ENCODE peak calls at places on chromosomes 12 and 14, in four cellular contexts. One of them, this sample, is unnamed.

GRCh38 chr14:65792208-65792905 is 379.8 kb downstream of the FUT8 start:
- DNase-seq in fibroblast of lung: no peak
- DNase-seq in GM12878: no peak
- DNase-seq in GM23248: peak; percentile 36
- DNase-seq in this sample: no peak

GRCh38 chr14:105173901-105174894 is 5.6 kb upstream of the JAG2 start:
- DNase-seq in GM12878: no peak
- DNase-seq in fibroblast of lung: no peak
- DNase-seq in GM23248: no peak
- DNase-seq in this sample: no peak

GRCh38 chr12:89140580-89141236 is 211.6 kb downstream of the DUSP6 start:
- DNase-seq in GM23248: peak; percentile 70
- DNase-seq in fibroblast of lung: peak; percentile 79
- DNase-seq in GM12878: no peak
- DNase-seq in this sample: no peak

GRCh38 chr14:36818794-36819384 is 157.2 kb downstream of the PAX9 start:
- DNase-seq in fibroblast of lung: no peak
- DNase-seq in GM12878: no peak
- DNase-seq in GM23248: peak; percentile 57
- DNase-seq in this sample: no peak

GRCh38 chr12:47741340-47741703 is 16.0 kb upstream of the ENDOU start:
- DNase-seq in GM23248: peak; percentile 45
- DNase-seq in fibroblast of lung: peak; percentile 12
- DNase-seq in GM12878: no peak
- DNase-seq in this sample: peak; percentile 71

GRCh38 chr12:45893240-45893639 is 97.1 kb downstream of the SCAF11 start:
- DNase-seq in GM12878: no peak
- DNase-seq in fibroblast of lung: peak; percentile 13
- DNase-seq in GM23248: peak; percentile 38
- DNase-seq in this sample: peak; percentile 43

GRCh38 chr14:67515386-67516079 is 17.6 kb upstream of the PLEKHH1 start:
- DNase-seq in fibroblast of lung: no peak
- DNase-seq in GM23248: peak; percentile 53
- DNase-seq in GM12878: no peak
- DNase-seq in this sample: peak; percentile 88

GRCh38 chr14:69328765-69329164 is 68.8 kb downstream of the GALNT16 start:
- DNase-seq in GM12878: no peak
- DNase-seq in fibroblast of lung: no peak
- DNase-seq in GM23248: no peak
- DNase-seq in this sample: no peak

GRCh38 chr12:48924617-48925217 is 575 bp downstream of the FKBP11 start:
- DNase-seq in GM23248: peak; percentile 68
- DNase-seq in fibroblast of lung: peak; percentile 48
- DNase-seq in GM12878: peak; percentile 40
- DNase-seq in this sample: peak; percentile 91

GRCh38 chr14:76473381-76474263 is 97.7 kb downstream of the ESRRB start:
- DNase-seq in fibroblast of lung: no peak
- DNase-seq in GM23248: no peak
- DNase-seq in GM12878: no peak
- DNase-seq in this sample: no peak

GRCh38 chr12:112924986-112925385 is 13.3 kb upstream of the OAS3 start:
- DNase-seq in GM23248: no peak
- DNase-seq in GM12878: peak; percentile 36
- DNase-seq in fibroblast of lung: no peak
- DNase-seq in this sample: no peak

GRCh38 chr12:100234166-100234565 is 32.7 kb downstream of the DEPDC4 start:
- DNase-seq in GM23248: peak; percentile 79
- DNase-seq in GM12878: no peak
- DNase-seq in fibroblast of lung: peak; percentile 40
- DNase-seq in this sample: peak; percentile 58

GRCh38 chr14:103521438-103521961 is 1.1 kb downstream of the CKB start:
- DNase-seq in GM23248: peak; percentile 40
- DNase-seq in fibroblast of lung: no peak
- DNase-seq in GM12878: no peak
- DNase-seq in this sample: no peak

GRCh38 chr14:72318648-72319047 is 386.4 kb downstream of the RGS6 start:
- DNase-seq in GM12878: peak; percentile 15
- DNase-seq in fibroblast of lung: no peak
- DNase-seq in GM23248: no peak
- DNase-seq in this sample: no peak

GRCh38 chr14:89004195-89004594 is 179.7 kb downstream of the TTC8 start:
- DNase-seq in fibroblast of lung: peak; percentile 77
- DNase-seq in GM23248: peak; percentile 72
- DNase-seq in GM12878: no peak
- DNase-seq in this sample: no peak

GRCh38 chr14:80996049-80996901 is 40.9 kb downstream of the TSHR start:
- DNase-seq in GM23248: peak; percentile 93
- DNase-seq in GM12878: no peak
- DNase-seq in fibroblast of lung: peak; percentile 89
- DNase-seq in this sample: peak; percentile 62

GRCh38 chr12:132393991-132394949 is 64.9 kb upstream of the GALNT9 start:
- DNase-seq in fibroblast of lung: no peak
- DNase-seq in GM12878: no peak
- DNase-seq in GM23248: peak; percentile 48
- DNase-seq in this sample: no peak

DNA sequence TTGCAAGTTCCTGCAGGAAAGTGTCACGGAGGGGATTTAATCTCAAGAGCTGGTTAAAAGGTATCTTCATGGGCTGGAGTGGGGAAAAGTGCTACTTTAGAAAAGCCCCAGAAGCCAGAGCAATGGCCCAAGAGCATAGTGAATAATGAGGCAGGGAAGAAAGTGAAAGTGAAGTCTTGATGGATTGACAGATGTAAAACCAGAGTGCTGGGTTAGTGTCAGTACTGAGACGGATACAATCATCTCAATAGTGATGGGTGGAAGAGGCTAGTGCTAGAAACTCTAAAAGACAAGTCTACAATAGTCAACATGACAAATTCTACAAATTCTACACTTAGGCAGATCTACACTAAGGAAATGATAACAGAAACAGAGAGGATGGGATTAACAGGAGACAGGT is 68.1 kb downstream of the CIT start:
- DNase-seq in GM12878: no peak
- DNase-seq in GM23248: no peak
- DNase-seq in fibroblast of lung: peak; percentile 2
- DNase-seq in this sample: no peak
- H3K79me2 ChIP-seq in GM12878: no peaks in the 10 kb centered on the region
- H3K79me2 ChIP-seq in GM23248: no peaks in the 10 kb centered on the region
- H3K79me2 ChIP-seq in fibroblast of lung: peaks cover 6% of the 10 kb centered on the region
- H3K79me2 ChIP-seq in this sample: peaks cover 12% of the 10 kb centered on the region

GRCh38 chr12:121989266-121989950 is 32.3 kb upstream of the BCL7A start:
- DNase-seq in GM23248: no peak
- DNase-seq in fibroblast of lung: no peak
- DNase-seq in GM12878: no peak
- DNase-seq in this sample: no peak

GRCh38 chr12:121986494-121987245 is 35.0 kb upstream of the BCL7A start:
- DNase-seq in GM23248: no peak
- DNase-seq in GM12878: no peak
- DNase-seq in fibroblast of lung: no peak
- DNase-seq in this sample: no peak

GRCh38 chr12:121992059-121992879 is 29.4 kb upstream of the BCL7A start:
- DNase-seq in GM12878: peak; percentile 96
- DNase-seq in fibroblast of lung: peak; percentile 95
- DNase-seq in GM23248: peak; percentile 98
- DNase-seq in this sample: peak; percentile 99

GRCh38 chr12:121989951-121990647 is 31.6 kb upstream of the BCL7A start:
- DNase-seq in GM12878: no peak
- DNase-seq in fibroblast of lung: no peak
- DNase-seq in GM23248: no peak
- DNase-seq in this sample: no peak

DNA sequence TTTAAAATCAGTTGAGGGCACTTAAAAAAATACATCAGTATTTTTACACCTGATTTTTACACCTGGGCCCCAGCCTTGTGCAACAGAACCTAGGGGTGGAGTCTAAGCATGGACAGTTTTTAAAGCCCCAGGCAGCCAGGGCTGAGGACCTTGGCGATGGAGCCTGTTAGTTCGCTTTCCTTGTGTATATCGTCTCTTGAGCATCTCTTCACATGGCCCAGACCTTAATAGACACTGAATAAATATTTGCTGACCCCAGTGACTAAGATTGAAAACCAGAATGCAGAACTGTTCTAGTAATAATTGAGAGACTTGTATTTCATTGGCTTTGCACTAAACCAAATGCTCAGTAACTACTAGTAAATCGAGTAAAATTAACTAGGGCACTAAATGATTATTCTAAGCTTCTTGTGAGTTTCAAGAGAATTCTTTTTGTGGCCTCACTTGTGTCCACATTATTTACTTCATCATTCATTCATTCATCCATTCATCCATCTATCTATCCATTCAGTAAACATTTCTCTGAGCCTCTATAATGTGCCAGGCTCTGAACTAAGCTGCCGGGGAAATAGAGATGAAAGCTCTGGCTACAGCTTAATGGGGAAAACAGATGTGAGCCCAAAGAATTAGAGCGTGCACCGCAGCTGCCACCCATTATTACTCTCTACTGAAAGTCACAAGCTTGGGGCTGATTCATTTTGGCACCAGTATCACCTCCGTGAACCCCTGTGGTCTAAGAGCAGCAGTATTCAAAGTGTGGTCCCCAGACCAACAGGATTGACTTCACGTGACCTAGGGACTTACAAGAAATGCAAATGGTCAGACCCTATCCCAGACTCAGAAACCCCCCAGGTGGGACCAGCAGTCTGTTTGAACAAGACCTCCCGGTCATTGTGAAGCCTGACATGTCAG is 30.7 kb upstream of the BCL7A start:
- DNase-seq in GM12878: peak; percentile 86
- DNase-seq in GM23248: peak; percentile 47
- DNase-seq in fibroblast of lung: peak; percentile 43
- DNase-seq in this sample: peak; percentile 77
- H2AFZ ChIP-seq in GM12878: no peak overlapping the region
- H2AFZ ChIP-seq in GM23248: no peak overlapping the region
- H2AFZ ChIP-seq in fibroblast of lung: no peak overlapping the region
- H2AFZ ChIP-seq in this sample: no peak overlapping the region

DNA sequence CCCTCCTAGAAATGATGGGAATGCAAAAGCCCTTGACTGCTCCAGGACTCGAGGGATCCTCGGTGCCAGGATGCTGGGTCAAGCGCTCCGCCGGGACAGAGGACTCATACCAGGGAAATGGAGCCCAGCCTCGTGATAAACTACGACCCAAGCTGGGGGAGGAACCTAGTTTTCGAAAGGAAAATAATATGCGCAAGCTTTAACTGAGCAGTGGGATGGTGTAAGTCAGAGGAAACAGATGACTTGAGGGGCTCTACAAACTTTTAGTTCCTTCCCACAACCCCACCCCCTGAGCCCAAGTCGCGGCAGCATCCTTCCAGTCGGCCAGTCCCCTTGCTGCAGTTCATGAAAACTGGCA is 654 bp upstream of the SUPT16H start:
- DNase-seq in fibroblast of lung: no peak
- DNase-seq in GM12878: no peak
- DNase-seq in GM23248: no peak
- DNase-seq in this sample: no peak
- H3K79me2 ChIP-seq in fibroblast of lung: peaks cover 42% of the 10 kb centered on the region
- H3K79me2 ChIP-seq in GM12878: peaks cover 44% of the 10 kb centered on the region
- H3K79me2 ChIP-seq in GM23248: peaks cover 43% of the 10 kb centered on the region
- H3K79me2 ChIP-seq in this sample: peaks cover 42% of the 10 kb centered on the region

GRCh38 chr12:13095266-13095995 is 8.0 kb downstream of the GSG1 start:
- DNase-seq in fibroblast of lung: peak; percentile 11
- DNase-seq in GM12878: no peak
- DNase-seq in GM23248: no peak
- DNase-seq in this sample: no peak

GRCh38 chr12:13091831-13092230 is 11.6 kb downstream of the GSG1 start:
- DNase-seq in GM12878: no peak
- DNase-seq in fibroblast of lung: no peak
- DNase-seq in GM23248: no peak
- DNase-seq in this sample: no peak

GRCh38 chr12:13094349-13094748 is 9.1 kb downstream of the GSG1 start:
- DNase-seq in GM23248: peak; percentile 80
- DNase-seq in fibroblast of lung: peak; percentile 65
- DNase-seq in GM12878: no peak
- DNase-seq in this sample: no peak

GRCh38 chr12:13093191-13093849 is 10.1 kb downstream of the GSG1 start:
- DNase-seq in GM12878: no peak
- DNase-seq in fibroblast of lung: peak; percentile 42
- DNase-seq in GM23248: peak; percentile 74
- DNase-seq in this sample: peak; percentile 78

DNA sequence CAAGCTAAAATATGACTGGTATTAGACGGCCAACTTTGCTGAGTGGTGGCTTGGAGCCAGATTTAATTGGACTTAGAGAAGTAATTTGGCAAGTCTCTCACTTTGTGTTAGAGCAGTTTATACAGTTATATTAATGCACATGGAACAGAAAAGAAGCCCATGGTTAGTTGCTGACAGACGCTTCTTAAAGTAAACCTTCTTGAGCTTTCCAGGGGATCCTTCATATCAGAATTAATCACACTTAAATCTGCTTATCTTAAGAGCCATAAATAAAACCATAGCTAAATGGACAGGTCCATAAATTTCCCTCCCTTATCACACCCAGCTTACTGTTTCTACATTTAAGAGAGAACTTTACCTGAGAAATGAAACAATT is 9.6 kb downstream of the GSG1 start:
- DNase-seq in fibroblast of lung: peak; percentile 34
- DNase-seq in GM12878: no peak
- DNase-seq in GM23248: peak; percentile 37
- DNase-seq in this sample: no peak
- H2AFZ ChIP-seq in fibroblast of lung: no peak overlapping the region
- H2AFZ ChIP-seq in GM12878: no peak overlapping the region
- H2AFZ ChIP-seq in GM23248: peak overlapping the region; percentile 53
- H2AFZ ChIP-seq in this sample: no peak overlapping the region

DNA sequence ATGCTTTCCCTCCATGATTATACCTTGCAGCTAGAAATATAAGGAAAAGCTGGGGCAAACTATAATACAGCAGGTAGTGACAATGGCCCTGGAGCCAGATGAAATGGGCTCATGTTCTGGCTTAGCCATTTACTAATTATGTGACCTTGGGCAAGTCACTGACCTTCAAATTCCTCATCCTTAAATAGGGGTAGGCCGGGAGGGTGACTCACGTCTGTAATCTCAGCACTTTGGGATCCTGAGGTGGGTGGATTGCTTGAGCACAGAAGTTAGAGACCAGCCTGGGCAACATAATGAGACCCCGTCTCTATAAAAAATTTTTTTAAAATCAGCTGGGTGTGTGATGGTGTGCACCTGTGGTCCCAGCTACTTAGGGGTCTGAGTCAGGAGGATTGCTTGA is 155.4 kb downstream of the C12orf75 start:
- DNase-seq in GM12878: no peak
- DNase-seq in fibroblast of lung: peak; percentile 11
- DNase-seq in GM23248: peak; percentile 44
- DNase-seq in this sample: no peak
- H3K79me2 ChIP-seq in GM12878: no peaks in the 10 kb centered on the region
- H3K79me2 ChIP-seq in fibroblast of lung: no peaks in the 10 kb centered on the region
- H3K79me2 ChIP-seq in GM23248: no peaks in the 10 kb centered on the region
- H3K79me2 ChIP-seq in this sample: no peaks in the 10 kb centered on the region

DNA sequence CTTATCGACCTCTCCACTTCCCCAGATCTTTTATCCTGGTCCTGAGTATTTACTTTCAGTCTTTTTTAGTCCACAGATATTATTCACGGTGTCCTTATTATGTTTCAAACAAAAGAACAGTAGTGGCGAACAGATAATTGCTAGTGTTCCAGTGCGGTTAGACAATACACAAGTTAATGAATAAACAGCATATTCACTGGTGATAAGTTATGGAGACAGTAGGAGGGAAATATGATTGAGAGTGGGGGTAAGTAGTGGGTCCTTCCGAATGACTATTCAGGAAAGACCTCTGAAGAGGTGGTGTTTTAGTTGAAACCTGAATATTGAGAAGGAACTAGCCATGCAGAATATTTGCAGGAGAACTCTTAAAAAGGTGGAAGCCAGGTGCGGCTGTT is 716 bp downstream of the TMEM260 start:
- DNase-seq in GM23248: no peak
- DNase-seq in GM12878: no peak
- DNase-seq in fibroblast of lung: no peak
- DNase-seq in this sample: no peak
- H2AFZ ChIP-seq in GM23248: peak overlapping the region; percentile 96
- H2AFZ ChIP-seq in GM12878: no peak overlapping the region
- H2AFZ ChIP-seq in fibroblast of lung: peak overlapping the region; percentile 99
- H2AFZ ChIP-seq in this sample: peak overlapping the region; percentile 98

GRCh38 chr12:120834489-120835303 is 69.5 kb downstream of the SPPL3 start:
- DNase-seq in fibroblast of lung: no peak
- DNase-seq in GM23248: no peak
- DNase-seq in GM12878: no peak
- DNase-seq in this sample: no peak
- H3K79me2 ChIP-seq in fibroblast of lung: no peaks in the 10 kb centered on the region
- H3K79me2 ChIP-seq in GM23248: peaks cover 81% of the 10 kb centered on the region
- H3K79me2 ChIP-seq in GM12878: peaks cover 64% of the 10 kb centered on the region
- H3K79me2 ChIP-seq in this sample: peaks cover 57% of the 10 kb centered on the region